ENCODE peak calls at places on chromosomes 2 and 18, in four cellular contexts. V is IMR-90, C is H9, M is H1. Z is an unnamed sample.

GRCh38 chr2:39124770-39125075 is 3.9 kb upstream of the SOS1 start:
- DNase-seq in V (no peak), C (no peak), M (no peak), Z (no peak)

GRCh38 chr2:240637116-240637900 is 12.0 kb downstream of the GPR35 start:
- DNase-seq in V (no peak), C (peak), M (no peak), Z (no peak)

GRCh38 chr2:212791579-212791978 is 253.0 kb upstream of the ERBB4 start:
- DNase-seq in V (no peak), C (no peak), M (no peak), Z (no peak)

GRCh38 chr2:127681976-127682857 is 6.9 kb upstream of the LIMS2 start:
- DNase-seq in V (no peak), C (no peak), M (no peak), Z (no peak)

GRCh38 chr18:60096428-60096827 is 196.6 kb downstream of the PMAIP1 start:
- DNase-seq in V (no peak), C (no peak), M (no peak), Z (no peak)

GRCh38 chr18:70991577-70991976 is 702.7 kb downstream of the SOCS6 start:
- DNase-seq in V (peak), C (no peak), M (no peak), Z (no peak)

GRCh38 chr18:8706981-8707940 is 1.9 kb downstream of the MTCL1 start:
- DNase-seq in V (peak), C (peak), M (no peak), Z (peak)

GRCh38 chr2:197356136-197356535 is 45.6 kb upstream of the ANKRD44 start:
- DNase-seq in V (no peak), C (peak), M (no peak), Z (peak)

GRCh38 chr2:28613616-28614501 is 118.0 kb downstream of the PLB1 start:
- DNase-seq in V (peak), C (no peak), M (no peak), Z (no peak)

GRCh38 chr18:34223164-34223892 is 1.4 kb downstream of the NOL4 start:
- DNase-seq in V (no peak), C (peak), M (no peak), Z (peak)

GRCh38 chr2:68726608-68727367 is 7.8 kb upstream of the ARHGAP25 start:
- DNase-seq in V (no peak), C (no peak), M (no peak), Z (no peak)

GRCh38 chr2:133326651-133327397 is 241.4 kb downstream of the NCKAP5 start:
- DNase-seq in V (peak), C (no peak), M (no peak), Z (peak)

GRCh38 chr2:166334800-166335199 is 40.9 kb downstream of the SCN9A start:
- DNase-seq in V (no peak), C (no peak), M (no peak), Z (no peak)

GRCh38 chr2:232861353-232861752 is 8.7 kb upstream of the SNORC start:
- DNase-seq in V (no peak), C (no peak), M (no peak), Z (no peak)

GRCh38 chr2:44844651-44845270 is 96.7 kb upstream of the SIX3 start:
- DNase-seq in V (no peak), C (no peak), M (no peak), Z (no peak)

GRCh38 chr2:207408086-207408794 is 121.5 kb upstream of the CREB1 start:
- DNase-seq in V (no peak), C (no peak), M (no peak), Z (peak)

GRCh38 chr2:43220982-43221659 is 5.3 kb downstream of the ZFP36L2 start:
- DNase-seq in V (peak), C (peak), M (no peak), Z (peak)

GRCh38 chr18:50632895-50633515 is 73.1 kb downstream of the MAPK4 start:
- DNase-seq in V (no peak), C (no peak), M (no peak), Z (no peak)

GRCh38 chr2:237343993-237344392 is 70.0 kb downstream of the COL6A3 start:
- DNase-seq in V (no peak), C (no peak), M (no peak), Z (no peak)

GRCh38 chr2:204545861-204546773 is 842 bp downstream of the PARD3B start:
- DNase-seq in V (no peak), C (peak), M (no peak), Z (peak)

GRCh38 chr18:45102863-45103262 is 422.2 kb downstream of the SETBP1 start:
- DNase-seq in V (no peak), C (peak), M (no peak), Z (peak)

GRCh38 chr2:172693529-172694185 is 42.0 kb upstream of the RAPGEF4 start:
- DNase-seq in V (no peak), C (no peak), M (no peak), Z (no peak)

GRCh38 chr2:231646471-231646870 is 53.8 kb downstream of the TEX44 start:
- DNase-seq in V (no peak), C (no peak), M (no peak), Z (peak)

GRCh38 chr2:71673402-71673795 is 220.0 kb downstream of the DYSF start:
- DNase-seq in V (no peak), C (no peak), M (no peak), Z (no peak)

GRCh38 chr18:79871481-79872091 is 73.8 kb downstream of the KCNG2 start:
- DNase-seq in V (no peak), C (peak), M (no peak), Z (no peak)

GRCh38 chr18:69752737-69753380 is 194.8 kb downstream of the CD226 start:
- DNase-seq in V (no peak), C (no peak), M (no peak), Z (peak)

GRCh38 chr2:598043-598802 is 79.0 kb downstream of the TMEM18 start:
- DNase-seq in V (no peak), C (no peak), M (no peak), Z (no peak)

GRCh38 chr2:197628043-197628500 is 47.3 kb downstream of the RFTN2 start:
- DNase-seq in V (peak), C (no peak), M (no peak), Z (no peak)

GRCh38 chr2:184743096-184743495 is 144.8 kb downstream of the ZNF804A start:
- DNase-seq in V (peak), C (no peak), M (no peak), Z (no peak)

GRCh38 chr2:199128476-199129214 is 329.1 kb downstream of the SATB2 start:
- DNase-seq in V (no peak), C (no peak), M (no peak), Z (no peak)

GRCh38 chr2:222754324-222754723 is 82.9 kb downstream of the MOGAT1 start:
- DNase-seq in V (no peak), C (no peak), M (no peak), Z (no peak)
- H3K56ac ChIP-seq in V (no peak), C (no peak), M (no peak), Z (no peak)

GRCh38 chr2:36965196-36965595 is 1.1 kb downstream of the STRN start:
- DNase-seq in V (peak), C (no peak), M (no peak), Z (peak)

GRCh38 chr2:36963106-36963505 is 3.2 kb downstream of the STRN start:
- DNase-seq in V (no peak), C (peak), M (no peak), Z (peak)

GRCh38 chr2:36963734-36964133 is 2.6 kb downstream of the STRN start:
- DNase-seq in V (no peak), C (no peak), M (no peak), Z (no peak)

GRCh38 chr2:36965751-36966369 is 476 bp downstream of the STRN start:
- DNase-seq in V (no peak), C (peak), M (peak), Z (peak)

DNA sequence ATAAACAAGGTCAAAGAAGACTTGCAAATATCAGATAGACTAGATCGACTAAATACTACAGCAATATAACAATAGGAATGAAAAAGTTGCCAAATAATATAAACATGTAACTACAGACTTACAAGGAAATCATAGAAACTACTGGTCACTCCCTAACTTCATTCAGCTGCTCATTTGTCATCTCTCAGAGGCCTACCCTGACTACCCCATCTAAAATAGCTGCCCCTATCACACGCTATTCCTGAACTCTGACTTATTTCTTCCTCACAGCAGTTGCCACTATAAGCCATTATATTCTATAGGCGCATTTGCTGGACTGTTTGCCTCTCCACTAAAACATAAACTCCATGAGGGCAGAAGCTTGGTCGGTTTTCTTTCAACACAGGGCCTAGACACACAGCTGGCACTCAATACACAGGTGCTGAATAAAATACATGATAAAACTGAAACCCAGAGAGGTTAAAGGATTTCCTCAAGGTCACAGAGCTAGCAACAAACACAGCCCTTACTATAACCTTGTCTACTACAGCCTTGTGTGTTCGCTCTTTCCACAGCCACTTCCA is 1.8 kb downstream of the STRN start:
- DNase-seq in V (no peak), C (no peak), M (no peak), Z (no peak)
- H3K56ac ChIP-seq in V (no peak), C (no peak), M (no peak), Z (peak)

DNA sequence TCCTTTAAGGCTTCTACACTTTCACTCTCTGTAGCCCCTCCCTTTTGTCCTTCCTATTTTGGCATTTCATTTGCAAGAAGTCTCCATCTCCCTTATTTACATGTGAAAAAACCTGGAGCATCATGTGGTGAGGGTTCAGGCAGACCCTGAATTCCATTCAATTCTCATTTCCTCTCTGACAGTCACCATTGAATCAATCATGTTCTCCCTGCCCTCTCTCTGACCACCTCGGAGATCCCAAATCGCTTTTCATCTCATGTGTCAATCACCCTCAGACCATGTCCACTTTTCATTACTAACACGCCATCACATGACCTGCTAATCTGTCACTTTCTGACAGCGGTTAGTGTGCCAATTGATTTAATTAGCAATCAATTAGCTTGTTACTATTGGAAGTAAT is 317.5 kb downstream of the EN1 start:
- DNase-seq in V (no peak), C (peak), M (peak), Z (peak)
- H3K56ac ChIP-seq in V (no peak), C (no peak), M (no peak), Z (no peak)

GRCh38 chr2:120592084-120592483 is 143.6 kb upstream of the GLI2 start:
- DNase-seq in V (no peak), C (no peak), M (no peak), Z (no peak)

GRCh38 chr2:120593921-120594686 is 141.6 kb upstream of the GLI2 start:
- DNase-seq in V (no peak), C (no peak), M (no peak), Z (no peak)

GRCh38 chr2:120589782-120590608 is 145.7 kb upstream of the GLI2 start:
- DNase-seq in V (peak), C (no peak), M (no peak), Z (no peak)

GRCh38 chr2:120590841-120591240 is 144.8 kb upstream of the GLI2 start:
- DNase-seq in V (no peak), C (no peak), M (no peak), Z (no peak)

DNA sequence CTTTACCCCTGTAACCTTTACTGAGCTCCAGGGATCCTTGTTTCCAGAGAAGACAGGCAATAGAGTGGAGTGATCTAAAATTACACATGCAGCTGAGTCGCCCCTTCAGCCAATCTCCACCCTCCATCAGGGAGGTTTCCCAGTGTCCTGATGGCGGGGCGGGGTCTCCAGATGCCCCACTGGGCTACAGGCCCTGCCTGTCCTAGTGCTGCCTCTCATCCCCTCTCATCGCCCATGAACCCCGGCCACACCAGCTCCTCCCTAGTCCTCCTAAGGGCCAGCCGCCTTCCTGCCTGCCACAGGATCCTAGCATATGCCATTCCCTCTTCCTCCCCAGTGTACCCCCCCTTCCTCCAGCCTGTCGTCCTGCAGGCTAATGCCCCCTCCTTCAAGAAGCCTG is 144.1 kb upstream of the GLI2 start:
- DNase-seq in V (no peak), C (no peak), M (no peak), Z (no peak)
- H3K56ac ChIP-seq in V (no peak), C (no peak), M (no peak), Z (no peak)

DNA sequence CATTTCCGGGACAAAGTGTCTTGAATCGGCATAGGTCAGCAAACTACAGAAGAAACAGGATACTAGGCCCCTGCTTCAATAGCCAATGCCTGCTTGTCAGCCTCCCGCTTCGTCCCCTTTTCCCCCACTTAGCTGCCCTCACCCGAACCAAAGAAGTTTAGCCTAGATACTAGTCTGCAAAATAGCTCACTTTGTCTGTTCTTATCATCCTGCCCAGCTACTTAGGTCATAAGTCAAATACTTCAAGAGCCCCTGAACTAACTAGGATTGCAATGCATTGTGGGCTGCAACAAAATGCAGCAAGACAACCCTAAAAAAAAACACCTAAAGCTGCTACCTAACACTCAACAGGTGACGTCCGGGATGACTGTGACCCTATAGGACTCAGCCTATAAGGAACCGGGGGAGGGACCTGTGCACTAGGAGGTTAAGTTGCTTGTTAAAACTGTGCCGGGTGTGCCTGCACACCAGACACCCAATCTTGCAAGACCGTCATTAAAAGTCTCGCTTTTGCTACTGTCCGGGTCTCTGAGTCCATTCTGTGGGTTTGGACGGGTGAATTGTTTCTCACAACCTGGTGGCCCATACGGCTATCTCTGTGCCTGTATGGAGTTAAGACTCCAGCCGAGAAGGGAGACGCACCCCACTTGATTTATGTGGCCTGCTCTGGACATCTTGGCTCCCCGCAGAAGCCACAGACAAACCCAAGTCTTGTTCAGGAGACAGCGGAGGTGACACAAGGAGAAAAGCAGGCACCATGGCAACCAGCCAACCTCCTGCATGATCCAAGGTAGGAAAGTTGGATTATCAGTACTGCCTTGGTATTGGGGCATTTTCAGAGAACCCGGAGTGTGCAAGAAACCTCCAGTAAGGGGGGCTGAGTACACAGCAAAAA is 105.9 kb downstream of the HIBCH start:
- DNase-seq in V (no peak), C (no peak), M (no peak), Z (no peak)
- H3K56ac ChIP-seq in V (no peak), C (no peak), M (no peak), Z (no peak)

DNA sequence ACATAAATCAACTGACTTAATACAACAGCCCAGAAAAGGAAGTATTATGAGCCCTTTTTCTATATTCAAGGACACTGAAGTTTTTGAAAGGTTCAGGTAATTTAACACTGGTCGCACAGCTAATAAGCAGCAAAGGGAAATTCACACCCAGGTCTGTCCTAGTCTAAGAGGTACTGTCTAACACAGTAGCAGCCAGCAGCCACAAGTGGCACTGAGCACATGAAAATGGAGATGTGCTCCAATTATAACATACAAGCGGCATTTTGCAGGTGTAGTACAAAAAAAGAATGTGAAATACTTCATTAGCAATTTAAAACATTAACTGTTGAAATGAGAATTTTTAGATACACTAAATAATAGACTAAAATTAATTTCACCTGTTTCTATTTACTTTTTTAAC is 23.4 kb downstream of the SPRED2 start:
- DNase-seq in V (no peak), C (no peak), M (no peak), Z (no peak)
- H3K56ac ChIP-seq in V (no peak), C (no peak), M (no peak), Z (no peak)

DNA sequence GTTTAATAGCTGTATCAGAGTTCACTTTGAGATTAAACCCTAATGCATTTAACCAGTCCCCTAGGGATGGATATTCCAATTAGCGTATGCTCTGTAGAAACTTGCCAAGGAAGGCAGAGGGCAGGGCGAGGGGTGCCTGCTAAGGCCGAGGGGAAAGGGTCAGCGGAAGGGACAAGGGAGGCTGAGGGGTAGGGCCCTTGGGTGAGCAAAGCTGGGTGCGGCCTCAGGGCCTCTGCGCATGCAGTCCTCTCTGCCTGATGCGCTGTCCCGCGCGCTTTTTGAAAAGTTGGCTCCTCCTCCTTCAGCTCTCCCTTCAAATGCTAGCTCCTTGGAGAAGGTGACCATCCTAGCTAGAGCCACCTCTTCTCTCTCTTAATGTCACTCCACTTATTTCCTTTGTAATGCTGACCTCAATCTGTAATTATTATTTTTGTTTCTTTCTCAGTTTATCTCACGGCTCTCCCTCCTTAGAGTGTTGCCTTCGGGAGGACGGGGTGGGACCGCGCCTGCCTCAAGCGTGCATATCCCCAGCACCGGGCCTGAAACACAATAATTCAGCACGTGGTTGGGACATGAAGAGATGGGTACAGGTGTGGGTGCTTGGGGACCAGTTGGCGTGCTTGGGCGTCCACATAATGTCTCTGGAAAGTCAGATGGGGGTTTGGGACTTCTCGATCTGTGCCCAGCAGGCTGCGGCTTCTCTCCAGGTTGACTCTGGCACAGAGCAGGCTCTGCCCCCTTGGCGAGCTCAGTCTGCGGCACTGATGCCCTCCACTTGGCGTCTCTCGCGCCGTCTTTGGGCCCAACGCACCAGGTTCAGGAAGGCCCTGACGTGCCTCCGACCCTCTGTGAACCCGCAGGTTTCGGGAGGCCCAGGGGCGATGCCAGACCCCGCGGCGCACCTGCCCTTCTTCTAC is 10.0 kb downstream of the ZAP70 start:
- DNase-seq in V (no peak), C (no peak), M (no peak), Z (no peak)
- H3K56ac ChIP-seq in V (no peak), C (no peak), M (no peak), Z (peak)

DNA sequence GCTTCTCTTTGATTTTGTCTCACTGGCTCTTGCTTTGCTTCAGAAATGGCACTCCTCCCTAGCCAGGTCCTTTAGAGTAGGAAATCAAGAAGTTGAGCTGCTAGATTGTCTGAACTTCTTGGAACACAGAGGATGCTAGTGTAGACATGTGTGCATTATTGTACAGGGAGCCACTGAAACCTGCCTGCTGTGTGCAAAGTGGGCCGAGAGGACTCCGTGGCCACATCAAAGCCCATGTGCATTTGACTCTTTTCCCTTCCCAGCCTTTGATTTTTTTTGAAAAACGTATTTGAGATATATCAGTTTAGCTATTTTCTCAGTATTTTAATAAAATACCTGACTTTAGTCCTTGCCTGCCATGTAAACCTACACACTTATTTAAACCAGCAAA is 83.1 kb downstream of the TMEM247 start:
- DNase-seq in V (no peak), C (no peak), M (no peak), Z (no peak)
- H3K56ac ChIP-seq in V (no peak), C (no peak), M (no peak), Z (no peak)

GRCh38 chr18:47417807-47418206 is 166.3 kb upstream of the SKOR2 start:
- DNase-seq in V (no peak), C (no peak), M (no peak), Z (no peak)
- H3K56ac ChIP-seq in V (no peak), C (no peak), M (no peak), Z (no peak)